ENCODE peak calls at places on chromosomes 13 and 19, in five cellular contexts. P is mesendoderm, G is neuronal stem cell, E is H9, K is H1. M is an unnamed sample.

GRCh38 chr13:37106642-37107041 is 1.2 kb upstream of the CSNK1A1L start:
- DNase-seq in G (no peak), K (no peak), E (no peak), P (peak; percentile 16), M (peak; percentile 6)

GRCh38 chr19:38711726-38712153 is 32.5 kb downstream of the CAPN12 start:
- DNase-seq in E (no peak), P (no peak), G (no peak), K (no peak), M (peak; percentile 97)

GRCh38 chr19:48905664-48906063 is 5.6 kb downstream of the NUCB1 start:
- DNase-seq in K (no peak), E (no peak), G (no peak), P (no peak), M (no peak)

GRCh38 chr13:63840551-63841421 is 2425.1 kb upstream of the PCDH20 start:
- DNase-seq in K (no peak), G (no peak), P (no peak), E (no peak), M (no peak)

GRCh38 chr13:99303863-99304521 is 3.2 kb downstream of the GPR183 start:
- DNase-seq in E (no peak), K (no peak), G (no peak), P (no peak), M (no peak)

GRCh38 chr13:33276581-33276980 is 9.0 kb downstream of the STARD13 start:
- DNase-seq in E (no peak), K (no peak), G (no peak), P (peak; percentile 64), M (no peak)

GRCh38 chr13:21478881-21479808 is 20.0 kb upstream of the ZDHHC20 start:
- DNase-seq in K (no peak), G (peak; percentile 65), E (no peak), P (peak; percentile 80), M (peak; percentile 81)

GRCh38 chr13:109454167-109454917 is 332.0 kb downstream of the IRS2 start:
- DNase-seq in E (no peak), K (no peak), P (no peak), G (no peak), M (peak; percentile 46)

GRCh38 chr19:4829001-4829712 is 2.4 kb downstream of the TICAM1 start:
- DNase-seq in P (no peak), E (no peak), G (no peak), K (no peak), M (no peak)

GRCh38 chr19:49518033-49518432 is 5.6 kb downstream of the FCGRT start:
- DNase-seq in P (no peak), K (no peak), G (no peak), E (no peak), M (no peak)

GRCh38 chr19:46416077-46416709 is 2.8 kb upstream of the CCDC8 start:
- DNase-seq in P (peak; percentile 96), G (peak; percentile 95), K (peak; percentile 95), E (peak; percentile 95), M (peak; percentile 75)

GRCh38 chr19:46412034-46412982 is 1.1 kb downstream of the CCDC8 start:
- DNase-seq in K (no peak), P (peak; percentile 47), G (no peak), E (peak; percentile 42), M (no peak)

GRCh38 chr19:46412983-46413261 is 442 bp downstream of the CCDC8 start:
- DNase-seq in E (no peak), P (no peak), K (no peak), G (no peak), M (no peak)

GRCh38 chr19:46411088-46412033 is 2.0 kb downstream of the CCDC8 start:
- DNase-seq in K (no peak), G (no peak), P (no peak), E (no peak), M (no peak)

DNA sequence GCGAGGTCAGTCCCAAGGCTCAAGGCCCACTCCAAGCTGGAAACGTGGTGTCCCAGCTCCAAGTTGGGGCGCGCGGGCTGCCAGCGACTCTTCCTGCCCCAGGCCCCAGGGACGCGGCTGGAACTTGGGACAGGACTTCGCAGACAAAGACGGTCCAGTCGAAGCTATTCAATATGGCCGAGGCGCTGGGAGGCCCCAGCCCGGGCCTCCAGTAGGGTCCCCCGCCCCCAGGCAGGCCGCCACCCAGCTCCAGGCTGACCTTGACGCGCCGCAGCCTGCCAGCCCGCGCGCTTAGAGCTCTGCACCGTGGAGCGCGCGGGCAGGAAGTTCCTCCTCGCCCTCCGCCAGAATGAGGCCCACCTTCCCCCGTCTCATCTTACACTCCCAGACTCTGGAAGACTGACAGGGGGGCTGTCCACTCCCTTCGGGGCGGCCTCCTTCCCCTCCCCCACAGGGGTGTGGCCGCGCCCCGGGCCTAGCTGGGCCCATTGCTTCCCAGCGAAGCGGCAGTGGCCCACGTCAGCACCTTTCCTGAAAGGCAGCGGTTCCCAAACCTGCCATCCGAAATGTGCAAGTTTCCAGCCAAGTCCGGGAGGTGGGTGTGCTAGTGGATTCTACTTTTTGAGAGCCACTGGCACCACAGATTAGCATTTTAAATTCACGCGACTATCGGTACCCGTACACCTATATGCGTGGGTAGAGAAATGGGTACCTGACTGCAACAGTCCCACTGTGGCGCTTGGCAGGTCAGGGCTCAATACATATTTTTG is at the start of gene CCDC8:
- DNase-seq in G (peak; percentile 91), P (peak; percentile 99), K (peak; percentile 91), E (peak; percentile 97), M (peak; percentile 92)
- H4K8ac ChIP-seq in G (no peak within 1 kb of the TSS), P (no peak within 1 kb of the TSS), K (peak within 1 kb of the TSS; percentile 62), E (no peak within 1 kb of the TSS), M (peak within 1 kb of the TSS; percentile 82)

DNA sequence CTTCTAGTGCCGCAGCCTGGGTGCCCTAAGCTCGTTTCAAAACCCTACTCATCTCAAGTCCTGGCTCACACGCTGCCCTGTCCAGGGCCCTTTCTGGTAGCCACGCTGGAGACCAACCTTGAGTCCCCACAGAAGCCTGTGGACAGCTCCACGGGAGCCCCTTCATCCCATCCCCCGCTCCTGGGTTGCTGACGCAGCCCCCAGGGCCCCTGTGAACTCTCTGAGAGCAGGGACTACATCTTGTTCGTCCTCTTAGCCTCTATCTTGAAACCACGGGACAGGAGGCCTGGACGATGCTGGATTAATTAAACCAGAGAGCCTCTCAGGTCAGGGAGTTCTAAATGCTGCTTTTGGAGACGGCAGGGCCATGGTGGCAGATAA is 7.4 kb downstream of the MLLT1 start:
- DNase-seq in E (no peak), P (no peak), K (no peak), G (no peak), M (no peak)
- H4K8ac ChIP-seq in E (no peak overlapping the region), P (no peak overlapping the region), K (no peak overlapping the region), G (no peak overlapping the region), M (peak overlapping the region; percentile 9)

GRCh38 chr19:13037161-13037560 is 41.9 kb downstream of the NFIX start:
- DNase-seq in K (no peak), G (no peak), E (no peak), P (peak; percentile 83), M (peak; percentile 85)
- H4K8ac ChIP-seq in K (no peak overlapping the region), G (no peak overlapping the region), E (no peak overlapping the region), P (no peak overlapping the region), M (peak overlapping the region; percentile 72)

GRCh38 chr19:56566904-56567273 is 379 bp upstream of the ZNF470 start:
- DNase-seq in K (no peak), G (no peak), P (no peak), E (peak; percentile 49), M (no peak)
- H4K8ac ChIP-seq in K (peak overlapping the region; percentile 31), G (no peak overlapping the region), P (no peak overlapping the region), E (no peak overlapping the region), M (peak overlapping the region; percentile 75)

M was measured in IMR-90.